ENCODE peak calls at places on chromosomes 11 and 22, in nine cellular contexts. E, K, R, J, Q, Z, S, Y and O are unnamed samples.

GRCh38 chr11:134282121-134283045 is 6.2 kb downstream of the GLB1L3 start:
- DNase-seq in E (peak), K (no peak), R (no peak), J (peak), Q (no peak), Z (no peak), S (no peak), Y (no peak), O (no peak)

GRCh38 chr11:64998141-64998540 is 1.4 kb upstream of the BATF2 start:
- DNase-seq in E (no peak), K (no peak), R (no peak), J (no peak), Q (no peak), Z (no peak), S (no peak), Y (no peak), O (no peak)

GRCh38 chr22:41481131-41481830 is 12.4 kb downstream of the ACO2 start:
- DNase-seq in E (no peak), K (no peak), R (no peak), J (no peak), Q (no peak), Z (no peak), S (no peak), Y (peak), O (no peak)

GRCh38 chr11:62676698-62677097 is 2.2 kb downstream of the UBXN1 start:
- DNase-seq in E (no peak), K (no peak), R (no peak), J (no peak), Q (no peak), Z (no peak), S (no peak), Y (no peak), O (no peak)

GRCh38 chr11:86818466-86819282 is 18.3 kb downstream of the PRSS23 start:
- DNase-seq in E (no peak), K (peak), R (peak), J (no peak), Q (peak), Z (peak), S (no peak), Y (no peak), O (no peak)

GRCh38 chr22:30245181-30245984 is 1.2 kb downstream of the LIF start:
- DNase-seq in E (no peak), K (no peak), R (no peak), J (no peak), Q (no peak), Z (no peak), S (peak), Y (no peak), O (no peak)

GRCh38 chr11:29448246-29448877 is 568.5 kb downstream of the KCNA4 start:
- DNase-seq in E (no peak), K (no peak), R (peak), J (no peak), Q (no peak), Z (no peak), S (peak), Y (no peak), O (peak)

GRCh38 chr22:21734540-21735197 is 925 bp downstream of the YPEL1 start:
- DNase-seq in E (no peak), K (no peak), R (no peak), J (no peak), Q (no peak), Z (no peak), S (no peak), Y (no peak), O (no peak)

GRCh38 chr11:39673994-39674393 is 1785.5 kb downstream of the LRRC4C start:
- DNase-seq in E (no peak), K (no peak), R (no peak), J (no peak), Q (no peak), Z (no peak), S (no peak), Y (no peak), O (no peak)

GRCh38 chr11:7965386-7965785 is at the start of gene NLRP10:
- DNase-seq in E (no peak), K (no peak), R (no peak), J (no peak), Q (no peak), Z (no peak), S (no peak), Y (no peak), O (no peak)

GRCh38 chr22:40387758-40388157 is 17.4 kb downstream of the SGSM3 start:
- DNase-seq in E (peak), K (no peak), R (no peak), J (no peak), Q (no peak), Z (no peak), S (no peak), Y (no peak), O (no peak)

GRCh38 chr11:13294771-13295579 is 17.4 kb downstream of the BMAL1 start:
- DNase-seq in E (no peak), K (no peak), R (no peak), J (no peak), Q (no peak), Z (no peak), S (no peak), Y (no peak), O (no peak)

GRCh38 chr11:14386895-14387480 is 28.0 kb upstream of the RRAS2 start:
- DNase-seq in E (no peak), K (no peak), R (peak), J (no peak), Q (no peak), Z (peak), S (peak), Y (no peak), O (peak)

GRCh38 chr11:130719516-130719915 is 196.8 kb downstream of the SNX19 start:
- DNase-seq in E (no peak), K (no peak), R (peak), J (no peak), Q (no peak), Z (no peak), S (no peak), Y (no peak), O (no peak)

GRCh38 chr11:35248558-35249323 is 109.8 kb downstream of the CD44 start:
- DNase-seq in E (no peak), K (no peak), R (no peak), J (no peak), Q (no peak), Z (no peak), S (no peak), Y (no peak), O (peak)

GRCh38 chr11:130023204-130023603 is 20.6 kb upstream of the PRDM10 start:
- DNase-seq in E (no peak), K (no peak), R (no peak), J (no peak), Q (no peak), Z (no peak), S (peak), Y (no peak), O (no peak)

GRCh38 chr11:73995731-73996130 is 13.1 kb upstream of the UCP2 start:
- DNase-seq in E (no peak), K (no peak), R (no peak), J (no peak), Q (no peak), Z (no peak), S (no peak), Y (no peak), O (no peak)

GRCh38 chr22:40512426-40513136 is 123.9 kb downstream of the MRTFA start:
- DNase-seq in E (no peak), K (no peak), R (peak), J (peak), Q (no peak), Z (no peak), S (no peak), Y (peak), O (no peak)

GRCh38 chr11:125401235-125401634 is 94.8 kb downstream of the FEZ1 start:
- DNase-seq in E (no peak), K (no peak), R (no peak), J (no peak), Q (no peak), Z (no peak), S (no peak), Y (no peak), O (no peak)

GRCh38 chr22:30028731-30029130 is 51.5 kb upstream of the HORMAD2 start:
- DNase-seq in E (no peak), K (no peak), R (no peak), J (no peak), Q (no peak), Z (no peak), S (no peak), Y (peak), O (no peak)

GRCh38 chr11:11035331-11035730 is 177.5 kb upstream of the ZBED5 start:
- DNase-seq in E (no peak), K (no peak), R (no peak), J (no peak), Q (no peak), Z (no peak), S (no peak), Y (no peak), O (no peak)

GRCh38 chr22:32649515-32650200 is 151.8 kb upstream of the TIMP3 start:
- DNase-seq in E (no peak), K (no peak), R (no peak), J (peak), Q (no peak), Z (no peak), S (no peak), Y (no peak), O (no peak)

GRCh38 chr11:20353829-20354434 is 9.6 kb upstream of the HTATIP2 start:
- DNase-seq in E (peak), K (peak), R (no peak), J (no peak), Q (no peak), Z (no peak), S (peak), Y (no peak), O (no peak)

GRCh38 chr22:36409911-36410756 is 22.4 kb upstream of the MYH9 start:
- DNase-seq in E (peak), K (no peak), R (no peak), J (peak), Q (no peak), Z (peak), S (peak), Y (peak), O (peak)

GRCh38 chr11:13874596-13874995 is 87.9 kb upstream of the SPON1 start:
- DNase-seq in E (no peak), K (no peak), R (no peak), J (no peak), Q (no peak), Z (no peak), S (no peak), Y (no peak), O (no peak)

GRCh38 chr11:1087279-1087960 is 12.7 kb downstream of the MUC2 start:
- DNase-seq in E (no peak), K (no peak), R (no peak), J (no peak), Q (no peak), Z (no peak), S (no peak), Y (no peak), O (no peak)